ENCODE peak calls at places on chromosomes 13 and 19, in five cellular contexts. One of them, this sample, is unnamed.

GRCh38 chr13:112729408-112729807 is 39.6 kb downstream of the ATP11A start:
- DNase-seq in uterus: no peak
- DNase-seq in HL-60: no peak
- DNase-seq in left lung: no peak
- DNase-seq in fibroblast of lung: no peak
- DNase-seq in this sample: no peak

GRCh38 chr19:5903054-5903501 is 512 bp downstream of the NDUFA11 start:
- DNase-seq in HL-60: no peak
- DNase-seq in uterus: no peak
- DNase-seq in fibroblast of lung: peak; percentile 43
- DNase-seq in left lung: peak; percentile 50
- DNase-seq in this sample: no peak

GRCh38 chr19:620166-620862 is 13.0 kb downstream of the POLRMT start:
- DNase-seq in HL-60: no peak
- DNase-seq in left lung: no peak
- DNase-seq in fibroblast of lung: no peak
- DNase-seq in uterus: no peak
- DNase-seq in this sample: no peak

GRCh38 chr19:14375582-14376291 is 5.5 kb upstream of the ADGRE5 start:
- DNase-seq in fibroblast of lung: no peak
- DNase-seq in HL-60: no peak
- DNase-seq in uterus: peak; percentile 68
- DNase-seq in left lung: no peak
- DNase-seq in this sample: no peak

GRCh38 chr13:44231786-44232516 is 141.7 kb upstream of the SERP2 start:
- DNase-seq in fibroblast of lung: peak; percentile 95
- DNase-seq in HL-60: no peak
- DNase-seq in uterus: peak; percentile 69
- DNase-seq in left lung: peak; percentile 83
- DNase-seq in this sample: no peak

GRCh38 chr13:93472897-93473296 is 246.3 kb downstream of the GPC6 start:
- DNase-seq in left lung: no peak
- DNase-seq in uterus: no peak
- DNase-seq in HL-60: no peak
- DNase-seq in fibroblast of lung: no peak
- DNase-seq in this sample: no peak

GRCh38 chr19:18469245-18470107 is 31.5 kb upstream of the ISYNA1 start:
- DNase-seq in fibroblast of lung: peak; percentile 75
- DNase-seq in HL-60: peak; percentile 60
- DNase-seq in left lung: peak; percentile 55
- DNase-seq in uterus: peak; percentile 67
- DNase-seq in this sample: no peak

GRCh38 chr19:6167115-6167514 is 31.6 kb downstream of the ACSBG2 start:
- DNase-seq in left lung: no peak
- DNase-seq in uterus: no peak
- DNase-seq in HL-60: no peak
- DNase-seq in fibroblast of lung: no peak
- DNase-seq in this sample: no peak

GRCh38 chr19:50679177-50680125 is 30.2 kb downstream of the C19orf81 start:
- DNase-seq in left lung: peak; percentile 72
- DNase-seq in HL-60: peak; percentile 61
- DNase-seq in fibroblast of lung: peak; percentile 52
- DNase-seq in uterus: peak; percentile 70
- DNase-seq in this sample: peak; percentile 44

GRCh38 chr13:112374271-112374670 is 1.9 kb upstream of the SPACA7 start:
- DNase-seq in left lung: no peak
- DNase-seq in HL-60: no peak
- DNase-seq in fibroblast of lung: no peak
- DNase-seq in uterus: no peak
- DNase-seq in this sample: no peak

GRCh38 chr13:114015608-114016295 is 41.9 kb upstream of the C13orf46 start:
- DNase-seq in left lung: no peak
- DNase-seq in HL-60: no peak
- DNase-seq in uterus: no peak
- DNase-seq in fibroblast of lung: peak; percentile 84
- DNase-seq in this sample: no peak
- H3K27ac ChIP-seq in left lung: no peak overlapping the region
- H3K27ac ChIP-seq in HL-60: no peak overlapping the region
- H3K27ac ChIP-seq in uterus: no peak overlapping the region
- H3K27ac ChIP-seq in fibroblast of lung: no peak overlapping the region
- H3K27ac ChIP-seq in this sample: no peak overlapping the region

GRCh38 chr19:34926685-34927375 is at the start of gene ZNF30:
- DNase-seq in fibroblast of lung: peak; percentile 92
- DNase-seq in left lung: peak; percentile 92
- DNase-seq in HL-60: peak; percentile 82
- DNase-seq in uterus: peak; percentile 89
- DNase-seq in this sample: peak; percentile 44

GRCh38 chr19:34925278-34925855 is 1.3 kb upstream of the ZNF30 start:
- DNase-seq in HL-60: no peak
- DNase-seq in left lung: no peak
- DNase-seq in uterus: no peak
- DNase-seq in fibroblast of lung: no peak
- DNase-seq in this sample: no peak

GRCh38 chr19:34926361-34926684 is 380 bp upstream of the ZNF30 start:
- DNase-seq in uterus: no peak
- DNase-seq in HL-60: no peak
- DNase-seq in fibroblast of lung: no peak
- DNase-seq in left lung: no peak
- DNase-seq in this sample: no peak
- H3K27ac ChIP-seq in uterus: peak overlapping the region; percentile 73
- H3K27ac ChIP-seq in HL-60: no peak overlapping the region
- H3K27ac ChIP-seq in fibroblast of lung: no peak overlapping the region
- H3K27ac ChIP-seq in left lung: peak overlapping the region; percentile 77
- H3K27ac ChIP-seq in this sample: no peak overlapping the region

GRCh38 chr13:81726037-81726726 is 1385.3 kb upstream of the SPRY2 start:
- DNase-seq in HL-60: no peak
- DNase-seq in left lung: no peak
- DNase-seq in fibroblast of lung: no peak
- DNase-seq in uterus: no peak
- DNase-seq in this sample: no peak
- H3K27ac ChIP-seq in HL-60: no peak overlapping the region
- H3K27ac ChIP-seq in left lung: no peak overlapping the region
- H3K27ac ChIP-seq in fibroblast of lung: no peak overlapping the region
- H3K27ac ChIP-seq in uterus: no peak overlapping the region
- H3K27ac ChIP-seq in this sample: no peak overlapping the region

DNA sequence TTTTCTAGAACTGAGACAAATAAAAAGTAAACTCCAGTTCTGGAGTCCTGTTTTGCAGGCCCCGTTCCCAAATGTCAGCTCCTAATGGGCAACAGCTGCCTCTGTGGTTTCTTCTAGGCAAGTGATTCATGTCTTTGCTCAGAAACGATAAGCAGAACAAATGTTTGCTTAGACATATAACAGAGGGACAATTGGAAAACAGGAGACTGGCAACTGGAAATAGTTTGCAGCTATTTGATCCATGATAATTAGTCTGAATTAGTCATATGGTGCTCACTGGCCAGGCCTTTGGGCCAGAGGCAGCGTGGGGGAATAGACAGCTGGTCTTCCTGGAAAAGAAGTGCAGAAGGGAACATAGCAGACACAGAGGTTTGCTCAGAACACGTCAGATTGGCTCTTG is 29.2 kb upstream of the TSHZ3 start:
- DNase-seq in HL-60: no peak
- DNase-seq in fibroblast of lung: peak; percentile 97
- DNase-seq in uterus: peak; percentile 67
- DNase-seq in left lung: no peak
- DNase-seq in this sample: no peak
- H3K27ac ChIP-seq in HL-60: no peak overlapping the region
- H3K27ac ChIP-seq in fibroblast of lung: peak overlapping the region; percentile 46
- H3K27ac ChIP-seq in uterus: peak overlapping the region; percentile 18
- H3K27ac ChIP-seq in left lung: peak overlapping the region; percentile 19
- H3K27ac ChIP-seq in this sample: no peak overlapping the region

GRCh38 chr19:7516878-7517277 is 975 bp downstream of the ZNF358 start:
- DNase-seq in uterus: no peak
- DNase-seq in left lung: no peak
- DNase-seq in HL-60: no peak
- DNase-seq in fibroblast of lung: no peak
- DNase-seq in this sample: no peak
- H3K27ac ChIP-seq in uterus: peak overlapping the region; percentile 84
- H3K27ac ChIP-seq in left lung: peak overlapping the region; percentile 77
- H3K27ac ChIP-seq in HL-60: no peak overlapping the region
- H3K27ac ChIP-seq in fibroblast of lung: peak overlapping the region; percentile 43
- H3K27ac ChIP-seq in this sample: peak overlapping the region; percentile 91

GRCh38 chr13:25901460-25902376 is 150.1 kb downstream of the SHISA2 start:
- DNase-seq in uterus: no peak
- DNase-seq in fibroblast of lung: peak; percentile 68
- DNase-seq in left lung: no peak
- DNase-seq in HL-60: no peak
- DNase-seq in this sample: no peak
- H3K27ac ChIP-seq in uterus: no peak overlapping the region
- H3K27ac ChIP-seq in fibroblast of lung: no peak overlapping the region
- H3K27ac ChIP-seq in left lung: no peak overlapping the region
- H3K27ac ChIP-seq in HL-60: no peak overlapping the region
- H3K27ac ChIP-seq in this sample: no peak overlapping the region

GRCh38 chr13:102830646-102831045 is 15.2 kb upstream of the ERCC5 start:
- DNase-seq in uterus: no peak
- DNase-seq in fibroblast of lung: no peak
- DNase-seq in left lung: no peak
- DNase-seq in HL-60: no peak
- DNase-seq in this sample: no peak

GRCh38 chr13:102825921-102826706 is 19.7 kb upstream of the ERCC5 start:
- DNase-seq in uterus: no peak
- DNase-seq in left lung: no peak
- DNase-seq in HL-60: no peak
- DNase-seq in fibroblast of lung: peak; percentile 90
- DNase-seq in this sample: no peak

DNA sequence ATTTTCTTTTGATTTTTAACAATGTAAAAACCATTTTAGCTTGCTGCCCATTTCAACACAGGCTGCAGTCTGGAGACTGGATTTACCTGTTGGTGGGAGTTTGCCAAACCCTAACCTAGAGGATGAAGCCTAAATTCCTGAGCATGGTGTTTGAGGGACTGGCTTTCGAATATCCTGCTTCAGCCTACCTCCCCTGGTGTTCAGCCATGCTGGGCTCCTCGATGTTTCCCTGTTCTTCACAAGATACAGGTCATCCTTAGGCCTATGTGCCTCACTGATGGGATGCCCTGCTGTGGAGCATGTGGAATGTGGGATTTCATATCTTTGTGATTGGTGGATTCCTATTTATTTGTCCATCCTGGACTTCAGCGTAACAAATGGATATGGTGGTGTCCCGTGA is 20.4 kb upstream of the ERCC5 start:
- DNase-seq in left lung: no peak
- DNase-seq in fibroblast of lung: no peak
- DNase-seq in HL-60: no peak
- DNase-seq in uterus: no peak
- DNase-seq in this sample: no peak
- H3K27ac ChIP-seq in left lung: no peak overlapping the region
- H3K27ac ChIP-seq in fibroblast of lung: peak overlapping the region; percentile 64
- H3K27ac ChIP-seq in HL-60: no peak overlapping the region
- H3K27ac ChIP-seq in uterus: no peak overlapping the region
- H3K27ac ChIP-seq in this sample: peak overlapping the region; percentile 12

GRCh38 chr13:110538632-110539031 is 22.9 kb downstream of the RAB20 start:
- DNase-seq in fibroblast of lung: no peak
- DNase-seq in uterus: peak; percentile 38
- DNase-seq in left lung: peak; percentile 45
- DNase-seq in HL-60: peak; percentile 35
- DNase-seq in this sample: no peak
- H3K27ac ChIP-seq in fibroblast of lung: no peak overlapping the region
- H3K27ac ChIP-seq in uterus: no peak overlapping the region
- H3K27ac ChIP-seq in left lung: no peak overlapping the region
- H3K27ac ChIP-seq in HL-60: no peak overlapping the region
- H3K27ac ChIP-seq in this sample: no peak overlapping the region

DNA sequence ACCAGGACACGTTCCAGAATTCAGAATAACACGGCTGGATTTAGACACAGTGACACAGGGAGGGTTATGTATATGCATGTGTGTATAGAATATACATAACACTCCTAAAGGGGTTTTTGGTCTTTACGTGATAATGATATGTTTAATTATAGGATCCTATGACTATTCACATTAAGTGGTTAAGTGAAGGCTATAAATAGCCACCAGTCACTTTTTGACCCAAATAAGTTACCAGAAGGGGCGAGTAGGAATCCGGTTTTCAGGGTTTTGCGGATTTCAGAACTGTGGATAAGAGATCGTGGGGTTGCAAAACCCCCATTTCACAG is 6.9 kb downstream of the ANGPTL6 start:
- DNase-seq in uterus: no peak
- DNase-seq in fibroblast of lung: no peak
- DNase-seq in left lung: no peak
- DNase-seq in HL-60: no peak
- DNase-seq in this sample: no peak
- H3K27ac ChIP-seq in uterus: peak overlapping the region; percentile 55
- H3K27ac ChIP-seq in fibroblast of lung: no peak overlapping the region
- H3K27ac ChIP-seq in left lung: peak overlapping the region; percentile 69
- H3K27ac ChIP-seq in HL-60: no peak overlapping the region
- H3K27ac ChIP-seq in this sample: no peak overlapping the region